ENCODE peak calls at places on chromosomes 2 and 18, in nine cellular contexts. F is IMR-90, K is heart right ventricle, R is mucosa of descending colon, J is cardiac muscle cell, T is right atrium auricular region, S is AG04450, U is progenitor cell of endocrine pancreas, C is MCF 10A. P is an unnamed sample.

GRCh38 chr2:237968048-237968862 is 1.4 kb downstream of the UBE2F start:
- DNase-seq in R (peak; percentile 31), U (no peak), F (peak; percentile 71), C (peak; percentile 53), T (peak; percentile 75), J (no peak), K (peak; percentile 38), S (peak; percentile 20), P (peak; percentile 81)

GRCh38 chr2:203722411-203722810 is 16.0 kb downstream of the CD28 start:
- DNase-seq in S (no peak), K (no peak), J (no peak), R (no peak), T (no peak), C (no peak), F (peak; percentile 47), U (no peak), P (no peak)

GRCh38 chr2:237626813-237627451 is 455 bp upstream of the LRRFIP1 start:
- DNase-seq in F (no peak), R (peak; percentile 42), C (no peak), S (no peak), U (peak; percentile 19), T (no peak), K (no peak), J (no peak), P (no peak)

GRCh38 chr18:9539283-9539682 is 64.0 kb downstream of the RALBP1 start:
- DNase-seq in F (peak; percentile 96), U (no peak), J (no peak), C (peak; percentile 57), T (no peak), R (no peak), S (peak; percentile 55), K (no peak), P (no peak)

GRCh38 chr2:120743657-120744056 is 8.0 kb downstream of the GLI2 start:
- DNase-seq in S (no peak), F (no peak), K (no peak), C (no peak), R (no peak), J (no peak), T (no peak), U (no peak), P (no peak)

GRCh38 chr18:66971951-66972350 is 368.1 kb upstream of the CDH19 start:
- DNase-seq in K (no peak), F (no peak), C (no peak), T (no peak), J (no peak), S (no peak), R (no peak), U (no peak), P (no peak)

GRCh38 chr2:237242091-237242536 is 156.4 kb downstream of the COPS8 start:
- DNase-seq in R (no peak), T (no peak), S (no peak), F (peak; percentile 30), K (no peak), U (no peak), J (no peak), C (no peak), P (no peak)

GRCh38 chr2:107627164-107627563 is 199.5 kb upstream of the RGPD4 start:
- DNase-seq in S (no peak), T (no peak), R (no peak), J (peak; percentile 45), U (no peak), F (no peak), C (no peak), K (no peak), P (no peak)

GRCh38 chr2:96414161-96414713 is 78.7 kb downstream of the NCAPH start:
- DNase-seq in C (no peak), K (no peak), U (no peak), S (no peak), T (no peak), F (no peak), J (no peak), R (no peak), P (no peak)

GRCh38 chr2:177147093-177147694 is 65.4 kb upstream of the HNRNPA3 start:
- DNase-seq in J (peak; percentile 67), U (no peak), C (peak; percentile 66), K (no peak), S (no peak), F (peak; percentile 58), R (no peak), T (no peak), P (peak; percentile 54)

GRCh38 chr2:15828576-15828975 is 111.8 kb upstream of the MYCN start:
- DNase-seq in T (no peak), F (no peak), C (no peak), S (no peak), K (no peak), U (no peak), R (no peak), J (no peak), P (no peak)
- TF ChIP-seq CTCF in T (no peak), F (no peak), C (no peak), S (no peak), K (no peak), U (no peak), R (no peak), J (no peak), P (no peak)

DNA sequence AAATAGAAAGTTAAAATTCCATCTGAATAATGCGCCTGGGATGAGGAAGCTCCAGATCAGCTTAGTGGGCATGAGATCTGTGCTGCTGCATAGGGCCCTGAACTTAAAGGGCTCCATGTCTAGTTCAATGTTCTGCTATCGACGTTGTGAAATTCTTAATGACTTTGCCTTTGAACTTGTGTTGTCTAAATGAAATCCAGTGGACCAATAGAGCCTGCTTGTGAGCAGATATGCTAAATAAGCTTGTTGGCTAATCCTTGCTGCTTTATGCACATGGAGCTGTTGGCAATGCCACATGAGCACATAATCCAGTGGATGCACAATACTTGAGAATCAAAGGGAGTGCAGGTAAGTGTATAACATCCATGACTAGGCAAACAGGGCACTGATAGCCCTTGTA is 228.6 kb downstream of the TNS1 start:
- DNase-seq in F (no peak), J (no peak), K (no peak), S (no peak), U (no peak), C (no peak), T (no peak), R (no peak), P (no peak)
- TF ChIP-seq CTCF in F (no peak), J (no peak), K (no peak), S (no peak), U (no peak), C (no peak), T (no peak), R (no peak), P (no peak)

DNA sequence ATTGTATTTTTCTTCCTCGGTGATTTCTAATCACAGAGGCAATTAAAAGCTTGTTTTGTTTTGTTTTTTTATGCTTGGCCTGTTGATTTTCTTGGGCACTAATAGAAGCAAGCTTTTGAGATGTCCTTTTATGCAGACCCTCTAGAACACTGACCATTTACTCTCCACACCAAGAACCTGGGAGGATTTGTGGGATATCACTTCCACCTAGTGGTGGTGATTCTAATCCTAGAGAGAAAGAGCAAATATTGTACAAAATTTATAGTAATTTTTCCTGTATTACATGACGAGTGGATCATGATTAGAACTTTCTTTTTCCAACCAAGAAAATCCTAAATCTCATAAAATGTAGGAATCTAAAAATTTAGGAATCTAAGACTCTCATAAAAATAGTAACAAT is 23.4 kb downstream of the NEMP2 start:
- DNase-seq in K (no peak), R (no peak), T (no peak), J (no peak), S (no peak), C (peak; percentile 39), F (peak; percentile 57), U (no peak), P (no peak)
- TF ChIP-seq CTCF in K (peak; percentile 70), R (no peak), T (no peak), J (peak; percentile 46), S (peak; percentile 65), C (peak; percentile 27), F (peak; percentile 73), U (peak; percentile 54), P (peak; percentile 21)

DNA sequence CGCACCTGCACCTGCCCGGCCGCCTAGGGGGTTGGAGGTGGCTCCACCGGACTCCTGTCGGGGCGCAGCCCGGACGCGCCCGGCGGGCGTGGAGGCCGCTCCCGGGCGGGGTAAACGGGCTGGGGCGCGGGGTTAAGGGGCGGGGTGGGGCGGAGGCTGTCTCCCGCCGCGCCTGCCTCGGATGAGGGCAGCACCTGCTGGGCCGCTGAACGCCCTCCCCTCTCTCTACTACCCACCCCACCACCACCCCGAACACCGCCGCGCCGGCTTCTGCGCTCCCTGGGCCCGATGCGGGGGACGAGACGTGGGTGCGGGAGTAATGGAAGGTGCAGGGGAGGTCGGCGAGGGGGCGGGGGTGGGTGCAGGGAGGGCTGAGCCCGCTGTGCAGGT is 224.8 kb upstream of the ID2 start:
- DNase-seq in S (no peak), T (peak; percentile 26), K (no peak), F (no peak), J (no peak), U (no peak), R (peak; percentile 90), C (no peak), P (no peak)
- TF ChIP-seq CTCF in S (no peak), T (no peak), K (no peak), F (no peak), J (no peak), U (no peak), R (no peak), C (no peak), P (no peak)

GRCh38 chr2:54048117-54048785 is 67.2 kb upstream of the ACYP2 start:
- DNase-seq in S (no peak), C (no peak), U (no peak), J (no peak), K (no peak), F (no peak), T (no peak), R (no peak), P (no peak)
- TF ChIP-seq CTCF in S (no peak), C (no peak), U (no peak), J (no peak), K (peak; percentile 31), F (no peak), T (no peak), R (no peak), P (peak; percentile 7)

GRCh38 chr2:207529330-207530159 is at the start of gene CREB1:
- DNase-seq in S (peak; percentile 97), C (peak; percentile 98), F (peak; percentile 98), T (peak; percentile 98), J (peak; percentile 98), R (peak; percentile 100), K (peak; percentile 98), U (peak; percentile 100), P (peak; percentile 98)
- TF ChIP-seq CTCF in S (no peak), C (no peak), F (peak; percentile 40), T (no peak), J (no peak), R (peak; percentile 20), K (peak; percentile 35), U (no peak), P (peak; percentile 33)

DNA sequence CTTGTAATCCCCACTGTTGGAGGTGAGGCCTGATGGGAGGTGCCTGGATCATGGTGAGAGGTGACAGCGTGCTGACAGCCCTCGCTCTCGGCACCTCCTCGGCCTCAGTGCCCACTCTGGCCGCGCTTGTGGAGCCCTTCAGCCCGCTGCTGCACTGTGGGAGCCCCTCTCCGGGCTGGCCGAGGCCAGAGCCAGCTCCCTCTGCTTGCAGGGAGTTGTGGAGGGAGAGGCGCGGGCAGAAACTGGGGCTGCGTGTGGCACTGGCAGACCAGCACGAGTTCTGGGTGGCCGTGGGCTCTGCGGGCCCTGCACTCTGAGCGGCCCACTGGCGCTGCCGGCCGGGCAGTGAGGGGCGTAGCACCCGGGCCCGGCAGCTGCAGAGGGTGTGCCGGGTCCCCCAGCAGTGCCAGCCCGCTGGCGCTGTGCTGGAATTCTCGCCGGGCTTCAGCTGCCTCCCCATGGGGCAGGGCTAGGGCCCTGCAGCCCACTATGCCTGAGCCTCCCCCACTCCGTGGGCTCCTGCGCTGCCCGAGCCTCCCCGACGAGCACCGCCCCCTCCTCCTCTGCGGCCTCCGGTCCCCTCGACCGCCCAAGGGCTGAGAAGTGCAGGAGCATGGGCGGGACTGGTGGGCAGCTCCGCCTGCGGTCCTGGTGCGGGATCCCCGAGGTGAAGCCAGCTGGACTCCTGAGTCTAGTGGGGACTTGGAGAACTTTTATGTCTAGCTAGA is 197.1 kb downstream of the SPP2 start:
- DNase-seq in J (no peak), R (no peak), K (no peak), F (no peak), U (no peak), S (no peak), T (no peak), C (no peak), P (no peak)
- TF ChIP-seq CTCF in J (no peak), R (no peak), K (no peak), F (no peak), U (no peak), S (no peak), T (no peak), C (no peak), P (no peak)

P was measured in GM13976.